ENCODE peak calls at places on chromosome 19, in four cellular contexts. U is GM12878, W is HL-60, P is GM12891. Y is an unnamed sample.

GRCh38 chr19:41657157-41657556 is 30.3 kb upstream of the CEACAM4 start:
- DNase-seq in U (no peak), W (no peak), P (no peak), Y (no peak)

GRCh38 chr19:38556521-38557174 is 61.1 kb downstream of the MAP4K1 start:
- DNase-seq in U (peak), W (no peak), P (no peak), Y (peak)

GRCh38 chr19:43464089-43464775 is 1.2 kb downstream of the LYPD3 start:
- DNase-seq in U (no peak), W (no peak), P (peak), Y (peak)

GRCh38 chr19:50387176-50387867 is 3.2 kb downstream of the POLD1 start:
- DNase-seq in U (no peak), W (peak), P (no peak), Y (no peak)

GRCh38 chr19:13060233-13060963 is 42.3 kb downstream of the LYL1 start:
- DNase-seq in U (no peak), W (no peak), P (no peak), Y (peak)

GRCh38 chr19:49349567-49349966 is 12.6 kb downstream of the TEAD2 start:
- DNase-seq in U (no peak), W (no peak), P (no peak), Y (no peak)

GRCh38 chr19:6587093-6587820 is 3.7 kb downstream of the CD70 start:
- DNase-seq in U (no peak), W (no peak), P (no peak), Y (peak)

GRCh38 chr19:536031-536880 is 4.7 kb downstream of the CDC34 start:
- DNase-seq in U (no peak), W (no peak), P (no peak), Y (no peak)

GRCh38 chr19:50551713-50552187 is 16.5 kb downstream of the LRRC4B start:
- DNase-seq in U (no peak), W (no peak), P (no peak), Y (peak)

GRCh38 chr19:40687525-40688016 is 2.9 kb downstream of the NUMBL start:
- DNase-seq in U (peak), W (no peak), P (no peak), Y (peak)

GRCh38 chr19:24049537-24049936 is 37.5 kb upstream of the ZNF254 start:
- DNase-seq in U (no peak), W (no peak), P (no peak), Y (no peak)

GRCh38 chr19:24052811-24053210 is 34.2 kb upstream of the ZNF254 start:
- DNase-seq in U (no peak), W (no peak), P (no peak), Y (no peak)

GRCh38 chr19:24054044-24054935 is 32.7 kb upstream of the ZNF254 start:
- DNase-seq in U (no peak), W (no peak), P (no peak), Y (no peak)

GRCh38 chr19:24053601-24054000 is 33.4 kb upstream of the ZNF254 start:
- DNase-seq in U (no peak), W (no peak), P (no peak), Y (no peak)

GRCh38 chr19:24051516-24051915 is 35.5 kb upstream of the ZNF254 start:
- DNase-seq in U (no peak), W (no peak), P (no peak), Y (no peak)
- TF ChIP-seq SPI1 in U (no peak), W (no peak), P (no peak), Y (no peak)

DNA sequence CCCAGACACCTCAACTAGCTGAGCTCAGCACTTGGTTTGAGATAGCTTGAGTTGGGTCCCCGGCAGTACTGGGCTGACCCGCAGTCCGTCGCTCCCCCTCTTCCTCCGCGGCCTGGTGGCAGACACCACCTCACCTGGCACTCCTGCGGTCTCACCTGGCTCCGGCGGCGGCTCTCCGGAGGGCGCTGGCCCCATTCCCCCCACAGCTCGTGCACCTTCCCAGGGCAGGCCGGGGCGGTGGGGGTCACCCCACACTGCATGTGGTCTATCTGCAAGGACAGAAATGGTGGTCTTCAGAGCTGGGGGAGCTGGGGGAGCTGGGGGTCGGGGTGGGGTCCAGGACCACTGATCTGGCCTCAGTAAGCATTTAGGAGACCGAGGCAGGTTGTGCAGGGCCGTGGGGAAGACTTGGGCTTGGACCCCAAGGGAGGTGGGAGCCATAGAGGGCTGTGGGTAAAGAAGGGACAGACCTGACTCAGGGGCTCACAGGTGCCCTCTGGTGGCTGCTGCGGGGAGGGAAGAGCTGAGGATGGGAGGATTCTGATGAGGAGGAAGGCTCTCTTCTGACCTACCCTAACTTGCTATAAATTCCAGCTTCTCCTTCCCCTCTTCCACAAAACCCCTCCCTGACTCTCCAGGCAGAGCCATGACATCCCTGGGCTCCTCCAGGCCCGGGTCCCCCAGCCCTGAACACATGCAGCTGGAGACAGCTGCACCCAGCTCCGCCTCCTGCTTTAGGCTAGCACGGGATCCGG is 6.7 kb upstream of the PLIN4 start:
- DNase-seq in U (no peak), W (no peak), P (peak), Y (peak)
- TF ChIP-seq SPI1 in U (no peak), W (no peak), P (no peak), Y (peak)

DNA sequence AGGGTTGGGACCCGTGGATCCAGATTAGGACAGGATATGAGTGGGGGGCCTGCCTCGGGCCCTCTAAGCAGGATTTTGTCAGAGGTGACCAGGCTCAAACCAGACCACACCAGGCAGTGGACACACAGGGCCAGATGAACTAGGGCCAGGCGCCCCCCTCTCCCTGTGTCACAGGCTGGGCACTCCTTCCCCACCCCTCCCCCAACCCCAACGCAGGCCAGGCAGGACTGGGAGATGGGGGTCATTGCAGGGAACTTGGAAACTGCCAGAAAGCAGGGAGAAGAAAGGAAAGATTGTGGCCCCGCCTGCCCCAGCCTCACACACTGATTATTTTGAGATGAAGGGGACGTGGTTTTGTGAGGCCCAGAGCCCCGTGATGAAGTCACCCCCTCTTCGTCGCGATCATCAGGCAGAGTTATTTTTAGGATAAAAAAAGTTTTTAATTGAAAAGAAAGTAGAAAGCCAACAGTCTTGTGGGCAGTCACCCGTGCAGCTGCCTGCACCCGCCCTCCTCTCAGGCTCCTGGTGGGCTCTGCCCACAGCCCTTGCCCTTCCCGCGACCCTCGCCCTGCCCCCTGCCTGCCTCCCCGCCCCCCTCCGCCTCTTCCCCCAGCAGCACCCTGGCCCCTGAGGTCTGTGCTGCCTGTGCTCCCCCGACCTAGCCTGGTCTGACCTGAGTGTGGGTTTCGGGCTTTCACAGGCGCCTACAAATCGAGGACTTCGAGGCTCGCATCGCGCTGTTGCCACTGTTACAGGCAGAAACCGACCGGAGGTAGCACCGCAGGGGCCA is 1.9 kb upstream of the YJEFN3 start:
- DNase-seq in U (no peak), W (no peak), P (no peak), Y (no peak)
- TF ChIP-seq SPI1 in U (no peak), W (no peak), P (no peak), Y (no peak)

GRCh38 chr19:33459691-33460090 is 61.9 kb downstream of the PEPD start:
- DNase-seq in U (no peak), W (no peak), P (no peak), Y (no peak)
- TF ChIP-seq SPI1 in U (no peak), W (no peak), P (no peak), Y (no peak)

GRCh38 chr19:10961763-10962536 is 1.1 kb downstream of the SMARCA4 start:
- DNase-seq in U (no peak), W (no peak), P (no peak), Y (peak)
- TF ChIP-seq SPI1 in U (peak), W (peak), P (peak), Y (peak)

DNA sequence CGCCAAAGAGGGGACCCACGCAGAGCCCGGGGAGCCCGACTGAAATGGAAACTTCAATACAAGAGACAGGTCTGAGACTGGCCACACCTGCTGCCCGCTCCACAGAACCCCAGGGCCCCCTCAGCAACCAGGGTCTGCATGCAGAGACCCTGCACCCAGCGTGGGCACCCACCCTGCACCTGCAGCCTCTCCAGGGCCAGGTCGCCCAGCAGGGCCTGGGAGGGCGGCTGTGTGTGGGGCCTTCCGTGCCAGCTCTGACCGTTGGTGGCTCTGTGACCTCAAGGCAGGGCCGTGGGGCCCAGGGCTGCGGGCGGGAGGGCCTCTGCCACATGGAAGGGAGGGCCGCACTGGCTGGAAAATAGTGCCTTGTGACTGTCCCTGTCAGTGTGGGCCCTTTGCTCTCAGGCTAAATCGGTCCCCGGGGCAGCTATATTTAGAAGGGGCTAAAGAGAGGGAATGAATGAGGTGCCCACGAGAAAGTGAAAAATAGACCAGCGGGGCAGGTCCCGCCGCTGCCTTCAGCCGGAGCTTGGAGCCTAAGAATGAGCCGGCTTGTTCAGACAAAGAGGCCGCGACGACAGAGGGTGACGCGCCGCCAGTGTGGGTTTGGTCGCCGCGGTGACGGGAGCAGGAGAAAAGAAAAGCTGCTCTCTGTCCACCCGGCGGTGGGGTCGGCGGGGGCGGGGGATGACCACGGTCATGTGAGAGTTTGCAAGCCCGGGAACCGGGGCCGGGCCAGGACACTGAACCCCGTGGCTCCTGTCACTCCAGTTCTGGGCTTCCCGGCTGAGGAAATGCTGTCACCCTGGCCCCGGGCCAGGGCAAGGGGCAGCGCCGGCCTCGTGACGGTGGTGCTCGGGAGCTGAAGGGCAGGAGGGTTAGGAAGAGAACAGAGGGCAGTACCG is 70.5 kb downstream of the GADD45B start:
- DNase-seq in U (no peak), W (peak), P (no peak), Y (peak)
- TF ChIP-seq SPI1 in U (no peak), W (no peak), P (no peak), Y (no peak)